ENCODE peak calls at places on chromosomes 6 and 20, in six cellular contexts. Z, U, T, K, V and C are unnamed samples.

GRCh38 chr6:1703091-1703855 is 93.6 kb downstream of the FOXC1 start:
- DNase-seq in U (no peak), V (no peak), K (no peak), Z (no peak), T (no peak), C (no peak)

GRCh38 chr20:25745100-25745499 is 48.4 kb upstream of the ZNF337 start:
- DNase-seq in U (no peak), V (no peak), K (no peak), Z (no peak), T (no peak), C (no peak)

GRCh38 chr20:20410678-20411077 is 42.8 kb downstream of the INSM1 start:
- DNase-seq in Z (no peak), K (no peak), T (no peak), U (no peak), V (no peak), C (peak; percentile 49)

GRCh38 chr6:65545920-65546319 is 161.1 kb downstream of the EYS start:
- DNase-seq in U (no peak), Z (no peak), V (no peak), K (no peak), T (no peak), C (no peak)

GRCh38 chr6:50905297-50905696 is 86.6 kb downstream of the TFAP2B start:
- DNase-seq in Z (no peak), U (no peak), T (no peak), V (no peak), K (no peak), C (no peak)

GRCh38 chr6:40710626-40711354 is 123.6 kb upstream of the LRFN2 start:
- DNase-seq in T (no peak), U (no peak), Z (no peak), K (no peak), V (no peak), C (no peak)

GRCh38 chr6:110250838-110251237 is 70.6 kb downstream of the CDC40 start:
- DNase-seq in K (no peak), U (no peak), V (no peak), Z (no peak), T (no peak), C (no peak)

GRCh38 chr6:44271406-44271723 is 1.1 kb downstream of the TMEM151B start:
- DNase-seq in U (no peak), Z (no peak), V (no peak), K (no peak), T (no peak), C (no peak)

GRCh38 chr6:121460170-121460569 is 24.7 kb downstream of the GJA1 start:
- DNase-seq in T (no peak), K (no peak), V (no peak), U (no peak), Z (no peak), C (no peak)

GRCh38 chr6:128505603-128506002 is 14.8 kb downstream of the PTPRK start:
- DNase-seq in Z (no peak), K (no peak), T (no peak), U (no peak), V (no peak), C (no peak)

GRCh38 chr6:132391391-132392291 is 9.6 kb downstream of the MOXD1 start:
- DNase-seq in V (no peak), U (peak; percentile 78), Z (no peak), K (peak; percentile 98), T (no peak), C (peak; percentile 90)

GRCh38 chr20:4289875-4290274 is 274.5 kb upstream of the RNF24 start:
- DNase-seq in K (no peak), T (no peak), U (no peak), Z (no peak), V (no peak), C (no peak)

GRCh38 chr20:10344953-10345352 is 89.1 kb downstream of the MKKS start:
- DNase-seq in T (no peak), U (no peak), K (no peak), Z (no peak), V (no peak), C (no peak)

GRCh38 chr6:122845916-122846632 is 57.0 kb downstream of the SMPDL3A start:
- DNase-seq in V (no peak), Z (no peak), U (peak; percentile 56), K (peak; percentile 40), T (no peak), C (peak; percentile 40)

GRCh38 chr6:15747354-15747883 is 84.6 kb upstream of the DTNBP1 start:
- DNase-seq in V (no peak), U (no peak), K (no peak), T (no peak), Z (no peak), C (no peak)

GRCh38 chr6:125474061-125474460 is 172.3 kb upstream of the HDDC2 start:
- DNase-seq in U (no peak), T (no peak), V (no peak), Z (no peak), K (no peak), C (peak; percentile 26)

GRCh38 chr20:39112196-39112743 is 150.1 kb downstream of the DHX35 start:
- DNase-seq in T (no peak), V (no peak), U (peak; percentile 70), K (peak; percentile 17), Z (no peak), C (peak; percentile 49)

GRCh38 chr6:97282238-97282725 is 734 bp downstream of the MMS22L start:
- DNase-seq in V (no peak), T (no peak), U (peak; percentile 30), K (peak; percentile 4), Z (no peak), C (no peak)

GRCh38 chr6:108559097-108559883 is 1.4 kb upstream of the FOXO3 start:
- DNase-seq in Z (peak; percentile 96), U (peak; percentile 95), T (peak; percentile 91), K (peak; percentile 83), V (peak; percentile 89), C (peak; percentile 81)

GRCh38 chr20:41600926-41601631 is 17.1 kb downstream of the CHD6 start:
- DNase-seq in K (no peak), T (no peak), Z (no peak), V (no peak), U (no peak), C (no peak)

GRCh38 chr6:29516108-29516507 is 28.4 kb upstream of the MAS1L start:
- DNase-seq in U (no peak), T (peak; percentile 18), Z (no peak), K (peak; percentile 52), V (no peak), C (no peak)

GRCh38 chr6:67888886-67889681 is 746.0 kb upstream of the ADGRB3 start:
- DNase-seq in Z (no peak), T (no peak), V (no peak), U (no peak), K (no peak), C (no peak)